ENCODE peak calls at places on chromosome X, in six cellular contexts. E, T, I, M, C and V are unnamed samples.

GRCh38 chrX:57282568-57282967 is 3.9 kb upstream of the FAAH2 start:
- DNase-seq in E (no peak), T (no peak), I (peak), M (no peak), C (peak), V (no peak)

GRCh38 chrX:129694805-129695204 is 40.0 kb upstream of the APLN start:
- DNase-seq in E (no peak), T (no peak), I (no peak), M (no peak), C (no peak), V (no peak)

GRCh38 chrX:132622130-132622529 is 133.3 kb upstream of the MBNL3 start:
- DNase-seq in E (peak), T (peak), I (no peak), M (no peak), C (peak), V (no peak)

GRCh38 chrX:73964607-73965006 is 339.4 kb upstream of the ZCCHC13 start:
- DNase-seq in E (no peak), T (no peak), I (no peak), M (no peak), C (no peak), V (no peak)

GRCh38 chrX:24398766-24399165 is 38.3 kb downstream of the SUPT20HL1 start:
- DNase-seq in E (no peak), T (no peak), I (no peak), M (no peak), C (no peak), V (no peak)

GRCh38 chrX:66914082-66914481 is 275.2 kb upstream of the EDA2R start:
- DNase-seq in E (no peak), T (no peak), I (no peak), M (no peak), C (peak), V (peak)

GRCh38 chrX:19007011-19007410 is 23.1 kb upstream of the PHKA2 start:
- DNase-seq in E (no peak), T (no peak), I (no peak), M (no peak), C (no peak), V (no peak)

GRCh38 chrX:17040711-17041110 is 94.3 kb downstream of the REPS2 start:
- DNase-seq in E (no peak), T (no peak), I (no peak), M (no peak), C (no peak), V (no peak)

GRCh38 chrX:70219938-70220764 is 14.3 kb upstream of the AWAT1 start:
- DNase-seq in E (peak), T (peak), I (no peak), M (no peak), C (peak), V (peak)

GRCh38 chrX:19257001-19257400 is 86.7 kb upstream of the PDHA1 start:
- DNase-seq in E (no peak), T (no peak), I (no peak), M (no peak), C (no peak), V (no peak)

GRCh38 chrX:130060122-130061069 is 49.9 kb downstream of the ELF4 start:
- DNase-seq in E (peak), T (peak), I (peak), M (peak), C (peak), V (peak)

GRCh38 chrX:1598021-1598875 is 6.8 kb downstream of the AKAP17A start:
- DNase-seq in E (no peak), T (no peak), I (no peak), M (no peak), C (no peak), V (no peak)

GRCh38 chrX:54085666-54086065 is 41.4 kb upstream of the PHF8 start:
- DNase-seq in E (no peak), T (no peak), I (no peak), M (no peak), C (no peak), V (no peak)

GRCh38 chrX:48737213-48737938 is 24.2 kb upstream of the GLOD5 start:
- DNase-seq in E (peak), T (peak), I (peak), M (peak), C (peak), V (peak)
- H3K27ac ChIP-seq in E (peak), T (peak), I (peak), M (peak), C (peak), V (peak)

GRCh38 chrX:108353452-108353851 is 84.8 kb downstream of the COL4A6 start:
- DNase-seq in E (no peak), T (no peak), I (no peak), M (no peak), C (peak), V (no peak)
- H3K27ac ChIP-seq in E (no peak), T (no peak), I (no peak), M (no peak), C (no peak), V (no peak)

DNA sequence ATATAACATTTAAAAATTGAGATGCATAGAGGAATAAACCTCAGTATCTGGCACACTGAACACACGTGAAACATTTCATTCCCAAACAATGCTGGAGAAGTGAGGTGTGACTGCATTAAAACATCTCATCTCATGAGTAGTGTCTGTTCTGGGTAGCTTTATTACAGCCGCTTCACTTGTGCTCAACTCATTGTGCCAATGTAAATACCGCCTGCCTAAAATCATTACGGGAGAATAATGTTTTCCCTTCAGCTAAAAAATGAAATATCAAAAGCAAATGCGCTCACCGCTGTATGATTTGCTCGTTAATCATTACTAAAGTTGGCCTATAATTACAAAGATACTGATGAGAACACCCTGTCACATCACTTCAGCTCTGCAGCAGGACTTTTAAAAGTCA is 110.2 kb upstream of the PRPS2 start:
- DNase-seq in E (no peak), T (no peak), I (no peak), M (no peak), C (no peak), V (no peak)
- H3K27ac ChIP-seq in E (no peak), T (no peak), I (no peak), M (no peak), C (no peak), V (no peak)

GRCh38 chrX:46574337-46574940 is 874 bp downstream of the CHST7 start:
- DNase-seq in E (no peak), T (no peak), I (peak), M (peak), C (peak), V (no peak)
- H3K27ac ChIP-seq in E (peak), T (peak), I (peak), M (peak), C (no peak), V (no peak)

DNA sequence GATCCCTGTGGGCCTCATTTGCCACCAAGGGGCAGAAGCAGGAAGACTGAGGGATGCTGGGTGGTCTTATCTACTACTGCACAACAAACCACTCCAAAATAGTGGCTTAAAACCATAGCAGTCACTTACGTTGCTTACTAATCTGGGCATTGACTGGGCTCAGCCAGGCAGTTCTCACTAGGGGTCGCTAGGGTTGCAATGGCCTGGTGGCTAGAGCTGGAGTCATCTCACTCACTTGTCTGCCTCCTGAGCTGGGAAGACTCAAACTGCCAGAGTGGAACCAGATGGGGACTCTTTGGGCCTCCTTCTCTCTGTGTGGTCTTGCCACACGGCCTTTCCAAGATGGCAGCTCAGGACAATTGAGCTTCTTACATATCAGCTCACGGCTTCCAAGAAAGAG is 216.3 kb upstream of the BCOR start:
- DNase-seq in E (no peak), T (no peak), I (no peak), M (no peak), C (peak), V (no peak)
- H3K27ac ChIP-seq in E (no peak), T (no peak), I (no peak), M (no peak), C (no peak), V (no peak)

DNA sequence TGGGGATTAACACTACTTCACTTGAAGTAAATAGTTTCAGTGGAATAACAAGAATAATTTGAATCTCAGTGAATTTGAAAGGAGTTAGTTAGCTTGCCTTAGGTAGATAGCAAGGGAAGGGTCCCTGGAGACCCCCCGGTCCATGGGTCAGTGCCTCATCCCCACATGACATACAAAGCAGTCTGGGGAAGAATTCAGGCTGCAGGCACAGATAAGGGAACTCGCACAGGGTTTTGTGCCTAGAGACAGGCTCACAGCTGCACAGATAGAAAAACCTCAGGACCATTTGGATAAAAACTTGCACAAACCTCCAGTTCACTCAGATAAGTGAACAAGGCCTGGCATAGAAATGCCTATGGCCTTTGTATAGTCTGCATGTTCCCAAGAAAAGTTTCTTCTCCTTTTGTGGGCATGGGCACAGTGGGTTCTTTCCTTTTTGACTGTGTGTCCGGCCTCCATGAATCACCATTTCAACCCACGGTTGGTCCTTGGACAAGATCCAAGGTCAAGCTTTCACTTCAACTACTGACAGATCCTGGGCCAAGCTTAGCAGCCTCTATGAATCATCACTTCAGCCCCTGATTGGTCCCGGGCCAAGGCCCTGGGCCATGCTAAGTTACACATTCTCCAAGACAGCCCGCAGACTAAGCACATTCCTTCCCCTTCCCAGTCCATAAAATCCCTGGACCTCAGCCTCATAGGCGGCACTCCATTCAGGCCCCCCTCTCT is 108.3 kb upstream of the KLHL4 start:
- DNase-seq in E (peak), T (no peak), I (no peak), M (peak), C (peak), V (peak)
- H3K27ac ChIP-seq in E (no peak), T (no peak), I (no peak), M (no peak), C (no peak), V (no peak)

GRCh38 chrX:40843643-40844042 is 108.3 kb upstream of the MED14 start:
- DNase-seq in E (no peak), T (no peak), I (no peak), M (no peak), C (peak), V (no peak)

GRCh38 chrX:40844476-40844875 is 109.1 kb upstream of the MED14 start:
- DNase-seq in E (no peak), T (no peak), I (no peak), M (no peak), C (peak), V (no peak)

GRCh38 chrX:40849906-40850672 is 114.7 kb upstream of the MED14 start:
- DNase-seq in E (no peak), T (no peak), I (no peak), M (no peak), C (no peak), V (no peak)

DNA sequence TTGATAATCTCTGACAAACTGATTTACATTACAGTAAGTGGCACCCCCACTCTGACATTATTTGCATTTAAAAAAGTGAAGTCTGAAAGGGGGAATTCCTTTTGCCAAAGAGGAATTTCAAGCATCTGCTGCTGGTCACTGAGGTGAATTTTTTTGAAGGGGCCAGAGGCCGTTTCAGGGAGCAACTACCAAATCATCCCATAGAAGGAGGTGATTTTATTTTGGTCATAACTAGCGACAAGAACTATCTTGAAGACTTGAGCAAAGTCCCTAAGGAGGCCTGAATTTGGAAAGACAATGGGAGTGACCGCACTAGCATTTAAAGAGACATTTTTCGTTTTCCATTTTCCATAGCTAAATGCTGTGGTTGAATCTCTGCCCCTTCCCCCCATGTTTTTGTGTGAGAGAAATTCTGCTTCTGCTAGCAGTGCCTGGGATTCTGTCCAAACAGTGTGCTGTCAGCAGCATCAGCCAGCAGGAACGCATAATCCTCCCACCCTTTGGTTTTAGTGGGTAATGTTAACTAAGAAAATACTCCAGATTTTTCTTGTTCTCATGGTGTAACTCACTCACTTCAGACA is 110.1 kb upstream of the MED14 start:
- DNase-seq in E (peak), T (no peak), I (no peak), M (peak), C (peak), V (no peak)
- H3K27ac ChIP-seq in E (peak), T (no peak), I (no peak), M (peak), C (peak), V (no peak)

GRCh38 chrX:155774387-155774786 is 106.8 kb upstream of the VAMP7 start:
- DNase-seq in E (no peak), T (no peak), I (no peak), M (no peak), C (no peak), V (no peak)
- H3K27ac ChIP-seq in E (no peak), T (no peak), I (no peak), M (no peak), C (no peak), V (no peak)